ENCODE peak calls at places on chromosomes 11 and 22, in eight cellular contexts. One of them, this sample, is unnamed.

GRCh38 chr11:87722756-87723599 is 452.3 kb downstream of the RAB38 start:
- DNase-seq in T1000: no peak
- DNase-seq in fibroblast of lung: peak
- DNase-seq in RWPE1: peak
- DNase-seq in Caki2: peak
- DNase-seq in endothelial cell: peak
- DNase-seq in GOT3: no peak
- DNase-seq in heart right ventricle: peak
- DNase-seq in this sample: peak

GRCh38 chr11:75380716-75381420 is 18.4 kb upstream of the RPS3 start:
- DNase-seq in Caki2: peak
- DNase-seq in fibroblast of lung: no peak
- DNase-seq in RWPE1: no peak
- DNase-seq in T1000: no peak
- DNase-seq in heart right ventricle: peak
- DNase-seq in endothelial cell: no peak
- DNase-seq in GOT3: no peak
- DNase-seq in this sample: no peak

GRCh38 chr22:38704568-38705234 is 1.0 kb upstream of the GTPBP1 start:
- DNase-seq in Caki2: no peak
- DNase-seq in T1000: no peak
- DNase-seq in fibroblast of lung: no peak
- DNase-seq in RWPE1: no peak
- DNase-seq in endothelial cell: no peak
- DNase-seq in GOT3: no peak
- DNase-seq in heart right ventricle: no peak
- DNase-seq in this sample: no peak

GRCh38 chr11:125945011-125945796 is 640 bp upstream of the VSIG10L2 start:
- DNase-seq in Caki2: no peak
- DNase-seq in fibroblast of lung: no peak
- DNase-seq in T1000: no peak
- DNase-seq in endothelial cell: no peak
- DNase-seq in heart right ventricle: no peak
- DNase-seq in RWPE1: no peak
- DNase-seq in GOT3: no peak
- DNase-seq in this sample: no peak

GRCh38 chr22:19566599-19567382 is 42.6 kb upstream of the CLDN5 start:
- DNase-seq in RWPE1: no peak
- DNase-seq in fibroblast of lung: no peak
- DNase-seq in heart right ventricle: peak
- DNase-seq in Caki2: no peak
- DNase-seq in T1000: no peak
- DNase-seq in endothelial cell: no peak
- DNase-seq in GOT3: no peak
- DNase-seq in this sample: no peak

GRCh38 chr11:32379714-32380113 is 55.6 kb downstream of the WT1 start:
- DNase-seq in RWPE1: no peak
- DNase-seq in endothelial cell: no peak
- DNase-seq in fibroblast of lung: no peak
- DNase-seq in GOT3: no peak
- DNase-seq in heart right ventricle: no peak
- DNase-seq in T1000: no peak
- DNase-seq in Caki2: no peak
- DNase-seq in this sample: no peak

GRCh38 chr22:29225422-29226090 is 19.9 kb downstream of the EMID1 start:
- DNase-seq in RWPE1: no peak
- DNase-seq in Caki2: no peak
- DNase-seq in GOT3: no peak
- DNase-seq in fibroblast of lung: peak
- DNase-seq in heart right ventricle: peak
- DNase-seq in endothelial cell: no peak
- DNase-seq in T1000: no peak
- DNase-seq in this sample: no peak

GRCh38 chr22:44732017-44732561 is 20.3 kb upstream of the ARHGAP8 start:
- DNase-seq in GOT3: no peak
- DNase-seq in T1000: no peak
- DNase-seq in Caki2: no peak
- DNase-seq in heart right ventricle: no peak
- DNase-seq in RWPE1: no peak
- DNase-seq in endothelial cell: no peak
- DNase-seq in fibroblast of lung: no peak
- DNase-seq in this sample: no peak

GRCh38 chr11:90113541-90113940 is 20.9 kb upstream of the NAALAD2 start:
- DNase-seq in T1000: no peak
- DNase-seq in RWPE1: no peak
- DNase-seq in GOT3: no peak
- DNase-seq in fibroblast of lung: no peak
- DNase-seq in Caki2: no peak
- DNase-seq in endothelial cell: no peak
- DNase-seq in heart right ventricle: no peak
- DNase-seq in this sample: no peak

This sample was measured in kidney glomerular epithelial cell.